ENCODE peak calls at places on chromosome 4, in eight cellular contexts. L is left lung, N is BJ, E is fibroblast of the aortic adventitia, X is OCI-LY7, Y is cardiac muscle cell, C is thyroid gland, D is AG09309. G is an unnamed sample.
A peak's percentile ranks its signal among the peaks of the same experiment; 100 is the strongest.

GRCh38 chr4:48247142-48247877 is 22.3 kb downstream of the TEC start:
- DNase-seq in L (no peak), N (no peak), E (peak; percentile 87), X (no peak), Y (no peak), C (no peak), D (no peak), G (peak; percentile 62)

GRCh38 chr4:2085496-2085901 is 26.4 kb downstream of the NAT8L start:
- DNase-seq in L (peak; percentile 26), N (no peak), E (no peak), X (no peak), Y (no peak), C (no peak), D (no peak), G (no peak)

GRCh38 chr4:44368413-44369167 is 80.0 kb downstream of the KCTD8 start:
- DNase-seq in L (no peak), N (no peak), E (no peak), X (no peak), Y (no peak), C (peak; percentile 20), D (no peak), G (no peak)

GRCh38 chr4:24742773-24743676 is 52.3 kb upstream of the SOD3 start:
- DNase-seq in L (no peak), N (no peak), E (no peak), X (no peak), Y (no peak), C (no peak), D (no peak), G (no peak)

GRCh38 chr4:6424425-6424824 is 48.0 kb downstream of the PPP2R2C start:
- DNase-seq in L (no peak), N (no peak), E (no peak), X (no peak), Y (no peak), C (no peak), D (no peak), G (no peak)

GRCh38 chr4:124941267-124941666 is 228.7 kb upstream of the ANKRD50 start:
- DNase-seq in L (no peak), N (no peak), E (no peak), X (no peak), Y (no peak), C (no peak), D (no peak), G (no peak)

GRCh38 chr4:122663814-122664610 is 43.1 kb upstream of the IL21 start:
- DNase-seq in L (no peak), N (no peak), E (peak; percentile 49), X (no peak), Y (no peak), C (no peak), D (no peak), G (peak; percentile 33)

GRCh38 chr4:80207664-80208063 is 10.4 kb downstream of the PRDM8 start:
- DNase-seq in L (no peak), N (no peak), E (no peak), X (no peak), Y (no peak), C (no peak), D (no peak), G (no peak)

GRCh38 chr4:152920768-152921167 is 15.4 kb upstream of the FHDC1 start:
- DNase-seq in L (no peak), N (no peak), E (peak; percentile 13), X (peak; percentile 49), Y (no peak), C (no peak), D (no peak), G (no peak)

GRCh38 chr4:61468091-61468720 is 268.1 kb downstream of the ADGRL3 start:
- DNase-seq in L (no peak), N (no peak), E (peak; percentile 13), X (no peak), Y (no peak), C (no peak), D (no peak), G (peak; percentile 45)

GRCh38 chr4:108483077-108483476 is 137.3 kb upstream of the RPL34 start:
- DNase-seq in L (no peak), N (no peak), E (no peak), X (no peak), Y (no peak), C (no peak), D (no peak), G (no peak)

GRCh38 chr4:165476214-165477098 is 97.6 kb downstream of the CPE start:
- DNase-seq in L (no peak), N (no peak), E (peak; percentile 55), X (no peak), Y (no peak), C (peak; percentile 7), D (no peak), G (peak; percentile 63)

GRCh38 chr4:149897784-149898183 is 82.1 kb upstream of the IQCM start:
- DNase-seq in L (no peak), N (no peak), E (peak; percentile 50), X (peak; percentile 12), Y (peak; percentile 12), C (no peak), D (no peak), G (peak; percentile 48)

GRCh38 chr4:151361966-151362365 is 36.6 kb upstream of the SH3D19 start:
- DNase-seq in L (no peak), N (no peak), E (no peak), X (no peak), Y (peak; percentile 2), C (no peak), D (no peak), G (no peak)

GRCh38 chr4:2288051-2288541 is 26.2 kb upstream of the MXD4 start:
- DNase-seq in L (peak; percentile 13), N (no peak), E (no peak), X (no peak), Y (no peak), C (peak; percentile 1), D (no peak), G (no peak)

GRCh38 chr4:142719854-142720541 is 126.1 kb downstream of the INPP4B start:
- DNase-seq in L (no peak), N (no peak), E (peak; percentile 75), X (peak; percentile 5), Y (peak; percentile 37), C (no peak), D (no peak), G (peak; percentile 50)

GRCh38 chr4:82790060-82790660 is 8.4 kb downstream of the SCD5 start:
- DNase-seq in L (no peak), N (no peak), E (no peak), X (no peak), Y (no peak), C (peak; percentile 50), D (no peak), G (no peak)

GRCh38 chr4:25703731-25704388 is 48.2 kb downstream of the SLC34A2 start:
- DNase-seq in L (no peak), N (no peak), E (peak; percentile 49), X (no peak), Y (peak; percentile 54), C (no peak), D (peak; percentile 4), G (peak; percentile 37)

GRCh38 chr4:74004668-74005067 is 6.2 kb upstream of the CXCL5 start:
- DNase-seq in L (no peak), N (no peak), E (no peak), X (no peak), Y (no peak), C (no peak), D (no peak), G (no peak)

GRCh38 chr4:180426938-180427337 is 1816.3 kb upstream of the TENM3 start:
- DNase-seq in L (no peak), N (no peak), E (no peak), X (no peak), Y (no peak), C (no peak), D (no peak), G (no peak)
- H3K4me3 ChIP-seq in L (no peak overlapping the region), N (no peak overlapping the region), E (no peak overlapping the region), X (no peak overlapping the region), Y (no peak overlapping the region), C (no peak overlapping the region), D (no peak overlapping the region), G (no peak overlapping the region)

GRCh38 chr4:56979674-56980073 is 978 bp downstream of the POLR2B start:
- DNase-seq in L (no peak), N (no peak), E (no peak), X (peak; percentile 47), Y (peak; percentile 16), C (peak; percentile 23), D (no peak), G (peak; percentile 46)

GRCh38 chr4:56978750-56979303 is at the start of gene POLR2B:
- DNase-seq in L (peak; percentile 97), N (peak; percentile 55), E (peak; percentile 94), X (peak; percentile 98), Y (peak; percentile 97), C (peak; percentile 92), D (peak; percentile 67), G (peak; percentile 95)

GRCh38 chr4:56976283-56976877 is 1.0 kb downstream of the NOA1 start:
- DNase-seq in L (peak; percentile 38), N (no peak), E (no peak), X (peak; percentile 7), Y (peak; percentile 24), C (no peak), D (no peak), G (no peak)

GRCh38 chr4:56977321-56978012 is at the start of gene NOA1:
- DNase-seq in L (peak; percentile 97), N (peak; percentile 97), E (peak; percentile 100), X (peak; percentile 99), Y (peak; percentile 97), C (peak; percentile 98), D (peak; percentile 98), G (peak; percentile 100)

GRCh38 chr4:56976878-56977320 is 507 bp downstream of the NOA1 start:
- DNase-seq in L (peak; percentile 68), N (no peak), E (no peak), X (peak; percentile 62), Y (peak; percentile 54), C (peak; percentile 76), D (no peak), G (no peak)
- TF ChIP-seq CTCF in L (no peak), N (peak; percentile 24), E (peak; percentile 17), X (peak; percentile 26), Y (no peak), C (no peak), D (no peak), G (no peak)

DNA sequence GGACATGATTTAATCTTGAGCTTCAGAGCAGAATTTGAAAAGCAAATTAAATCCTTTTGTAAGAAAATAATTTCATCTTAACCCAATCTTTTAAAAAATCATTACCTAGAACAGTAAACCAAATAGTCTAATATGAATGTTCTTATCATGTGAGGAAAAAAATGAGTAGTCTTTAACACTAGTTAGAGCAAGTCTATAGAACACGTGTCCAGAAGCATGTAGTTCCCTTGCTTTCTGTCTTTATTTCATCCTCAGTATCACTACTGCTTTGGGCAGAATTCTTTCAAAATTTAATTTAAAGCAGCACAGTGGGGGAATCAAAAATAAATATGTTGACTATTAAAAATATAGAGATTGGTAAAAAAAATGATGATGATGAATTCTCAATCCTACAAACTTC is 2.1 kb downstream of the RBM47 start:
- DNase-seq in L (no peak), N (no peak), E (no peak), X (no peak), Y (no peak), C (no peak), D (no peak), G (no peak)
- H3K4me3 ChIP-seq in L (peak overlapping the region; percentile 61), N (no peak overlapping the region), E (no peak overlapping the region), X (no peak overlapping the region), Y (no peak overlapping the region), C (peak overlapping the region; percentile 21), D (no peak overlapping the region), G (no peak overlapping the region)

DNA sequence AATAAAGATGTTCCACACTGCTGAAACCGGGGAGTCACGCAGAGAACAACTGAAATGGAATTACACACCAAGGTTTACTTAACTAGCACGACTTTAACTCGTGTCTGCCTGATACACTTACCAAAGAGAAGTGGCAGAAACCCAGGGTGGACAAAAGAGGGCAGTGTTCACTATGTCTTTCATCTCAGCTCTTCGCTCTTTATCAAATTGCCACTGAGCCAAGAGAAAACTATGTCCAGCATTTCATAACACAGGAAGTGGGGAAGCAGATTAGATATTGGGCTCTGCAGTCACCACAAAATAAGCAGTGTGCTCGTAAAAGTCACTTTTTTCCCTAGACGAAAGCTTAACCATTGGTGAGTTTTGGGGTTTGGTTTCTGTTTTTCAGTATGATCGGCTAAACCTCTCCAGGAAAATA is 155.7 kb downstream of the CHIC2 start:
- DNase-seq in L (no peak), N (peak; percentile 74), E (peak; percentile 98), X (peak; percentile 72), Y (peak; percentile 85), C (peak; percentile 29), D (peak; percentile 94), G (peak; percentile 97)
- TF ChIP-seq CTCF in L (peak; percentile 54), N (peak; percentile 76), E (peak; percentile 71), X (peak; percentile 91), Y (peak; percentile 79), C (no peak), D (peak; percentile 75), G (peak; percentile 84)